ENCODE peak calls at places on chromosomes 3 and 15, in five cellular contexts. One of them, this sample, is unnamed.

GRCh38 chr3:74426571-74426970 is 187.9 kb downstream of the CNTN3 start:
- DNase-seq in right cardiac atrium: no peak
- DNase-seq in GM23248: peak; percentile 87
- DNase-seq in hepatocyte: no peak
- DNase-seq in upper lobe of right lung: no peak
- DNase-seq in this sample: no peak

GRCh38 chr15:48102167-48102566 is 18.6 kb upstream of the SLC24A5 start:
- DNase-seq in right cardiac atrium: no peak
- DNase-seq in GM23248: no peak
- DNase-seq in hepatocyte: no peak
- DNase-seq in upper lobe of right lung: no peak
- DNase-seq in this sample: no peak

GRCh38 chr3:179653777-179654117 is 907 bp downstream of the USP13 start:
- DNase-seq in right cardiac atrium: peak; percentile 73
- DNase-seq in GM23248: no peak
- DNase-seq in hepatocyte: peak; percentile 30
- DNase-seq in upper lobe of right lung: peak; percentile 67
- DNase-seq in this sample: peak; percentile 57

GRCh38 chr3:24678441-24678865 is 183.8 kb upstream of the THRB start:
- DNase-seq in right cardiac atrium: no peak
- DNase-seq in GM23248: peak; percentile 90
- DNase-seq in hepatocyte: peak; percentile 62
- DNase-seq in upper lobe of right lung: no peak
- DNase-seq in this sample: no peak

GRCh38 chr3:47636225-47636624 is 57.6 kb upstream of the CSPG5 start:
- DNase-seq in right cardiac atrium: no peak
- DNase-seq in GM23248: no peak
- DNase-seq in hepatocyte: no peak
- DNase-seq in upper lobe of right lung: peak; percentile 64
- DNase-seq in this sample: peak; percentile 51

GRCh38 chr3:123076112-123076495 is 9.3 kb downstream of the PDIA5 start:
- DNase-seq in right cardiac atrium: no peak
- DNase-seq in GM23248: no peak
- DNase-seq in hepatocyte: no peak
- DNase-seq in upper lobe of right lung: no peak
- DNase-seq in this sample: no peak

GRCh38 chr15:80176443-80176842 is 23.6 kb downstream of the FAH start:
- DNase-seq in right cardiac atrium: no peak
- DNase-seq in GM23248: no peak
- DNase-seq in hepatocyte: no peak
- DNase-seq in upper lobe of right lung: no peak
- DNase-seq in this sample: no peak

GRCh38 chr3:127275287-127275781 is 12.5 kb downstream of the PRR20G start:
- DNase-seq in right cardiac atrium: no peak
- DNase-seq in GM23248: peak; percentile 71
- DNase-seq in hepatocyte: no peak
- DNase-seq in upper lobe of right lung: no peak
- DNase-seq in this sample: no peak

GRCh38 chr3:122268257-122269024 is 56.6 kb upstream of the CSTA start:
- DNase-seq in right cardiac atrium: no peak
- DNase-seq in GM23248: no peak
- DNase-seq in hepatocyte: no peak
- DNase-seq in upper lobe of right lung: no peak
- DNase-seq in this sample: no peak

DNA sequence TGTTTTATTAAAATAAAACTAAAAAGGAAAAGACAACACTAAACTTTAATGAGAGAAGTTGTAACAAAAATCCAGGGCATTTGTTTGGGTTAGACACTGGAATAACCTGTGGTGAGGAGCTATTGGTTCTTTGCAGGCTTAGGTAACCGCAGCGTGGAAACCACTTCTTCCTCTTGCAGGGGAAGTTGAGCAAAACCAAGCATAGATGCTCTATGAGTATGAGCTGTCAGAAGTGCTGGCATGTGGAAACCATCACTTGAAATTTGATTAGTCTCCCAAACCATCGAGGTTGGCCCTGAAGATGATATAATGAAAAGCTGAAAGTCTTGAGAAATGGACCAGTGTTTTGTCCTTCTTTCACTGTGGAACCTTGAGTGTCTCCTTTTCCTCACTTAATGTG is 127.1 kb upstream of the RBMS3 start:
- DNase-seq in right cardiac atrium: no peak
- DNase-seq in GM23248: no peak
- DNase-seq in hepatocyte: no peak
- DNase-seq in upper lobe of right lung: no peak
- DNase-seq in this sample: no peak
- H3K9me3 ChIP-seq in right cardiac atrium: no peaks in the 10 kb centered on the region
- H3K9me3 ChIP-seq in GM23248: no peaks in the 10 kb centered on the region
- H3K9me3 ChIP-seq in hepatocyte: no peaks in the 10 kb centered on the region
- H3K9me3 ChIP-seq in upper lobe of right lung: no peaks in the 10 kb centered on the region
- H3K9me3 ChIP-seq in this sample: no peaks in the 10 kb centered on the region

GRCh38 chr15:60477164-60477563 is 1.8 kb downstream of the ICE2 start:
- DNase-seq in right cardiac atrium: no peak
- DNase-seq in GM23248: peak; percentile 47
- DNase-seq in hepatocyte: no peak
- DNase-seq in upper lobe of right lung: no peak
- DNase-seq in this sample: no peak

GRCh38 chr15:60476713-60477112 is 2.2 kb downstream of the ICE2 start:
- DNase-seq in right cardiac atrium: no peak
- DNase-seq in GM23248: peak; percentile 47
- DNase-seq in hepatocyte: no peak
- DNase-seq in upper lobe of right lung: no peak
- DNase-seq in this sample: no peak

GRCh38 chr15:60469893-60470641 is 8.9 kb downstream of the ICE2 start:
- DNase-seq in right cardiac atrium: no peak
- DNase-seq in GM23248: peak; percentile 35
- DNase-seq in hepatocyte: no peak
- DNase-seq in upper lobe of right lung: no peak
- DNase-seq in this sample: no peak

GRCh38 chr15:60473135-60473534 is 5.8 kb downstream of the ICE2 start:
- DNase-seq in right cardiac atrium: no peak
- DNase-seq in GM23248: no peak
- DNase-seq in hepatocyte: no peak
- DNase-seq in upper lobe of right lung: no peak
- DNase-seq in this sample: no peak

DNA sequence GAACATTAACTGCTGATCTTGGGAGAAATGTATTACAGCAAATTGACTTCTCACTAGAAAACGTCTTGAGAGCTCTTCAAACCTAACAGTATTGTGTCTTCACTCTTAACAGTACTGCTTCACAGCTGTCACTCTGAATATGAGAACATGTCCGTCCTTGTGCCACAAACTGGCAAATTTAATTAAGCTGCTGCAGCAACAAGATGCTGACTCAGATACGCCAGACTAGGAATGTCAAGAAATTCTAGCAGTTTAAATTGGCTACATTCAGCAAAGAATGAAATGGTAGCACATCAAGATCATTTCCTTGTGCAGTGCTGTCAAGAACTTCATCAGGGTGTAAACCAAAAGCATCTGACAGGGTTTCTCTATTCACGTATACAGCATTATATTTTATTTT is 7.6 kb downstream of the ICE2 start:
- DNase-seq in right cardiac atrium: no peak
- DNase-seq in GM23248: peak; percentile 33
- DNase-seq in hepatocyte: no peak
- DNase-seq in upper lobe of right lung: no peak
- DNase-seq in this sample: no peak
- H3K4me3 ChIP-seq in right cardiac atrium: no peak overlapping the region
- H3K4me3 ChIP-seq in GM23248: no peak overlapping the region
- H3K4me3 ChIP-seq in hepatocyte: no peak overlapping the region
- H3K4me3 ChIP-seq in upper lobe of right lung: no peak overlapping the region
- H3K4me3 ChIP-seq in this sample: no peak overlapping the region

DNA sequence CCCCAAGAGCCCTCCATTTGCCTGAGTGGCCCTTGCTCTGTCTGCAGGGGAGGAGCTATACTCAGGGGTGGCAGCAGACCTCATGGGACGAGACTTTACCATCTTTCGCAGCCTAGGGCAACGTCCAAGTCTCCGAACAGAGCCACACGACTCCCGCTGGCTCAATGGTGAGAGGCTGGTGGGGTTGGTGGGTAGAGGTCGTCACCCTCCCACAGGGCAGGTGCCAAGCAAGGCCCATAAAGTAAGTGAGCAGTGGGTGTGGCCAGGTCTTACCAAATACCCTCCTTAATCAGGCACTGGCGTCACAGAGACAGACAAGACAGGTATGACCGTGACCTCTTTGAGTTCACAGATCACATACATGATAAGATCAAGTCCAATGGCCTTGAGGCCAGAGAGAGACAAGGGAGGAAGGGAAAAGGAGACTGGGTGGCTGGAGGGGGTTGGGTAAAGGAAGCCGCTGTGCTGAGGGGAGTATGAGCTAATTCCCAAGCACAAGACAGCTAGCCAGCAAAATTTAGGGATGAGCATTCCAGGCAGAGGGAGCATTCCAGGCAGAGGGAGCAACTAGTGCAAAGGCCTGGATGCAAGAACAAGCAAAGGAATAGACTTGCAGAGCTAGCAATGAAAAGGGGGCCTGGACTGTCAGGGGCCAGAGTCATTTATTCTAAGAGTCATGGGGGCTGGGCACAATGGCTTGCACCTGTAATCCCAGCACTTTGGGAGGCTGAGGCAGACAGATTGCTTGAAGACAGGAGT is 2.5 kb downstream of the SEMA3B start:
- DNase-seq in right cardiac atrium: no peak
- DNase-seq in GM23248: no peak
- DNase-seq in hepatocyte: peak; percentile 48
- DNase-seq in upper lobe of right lung: no peak
- DNase-seq in this sample: no peak
- H3K27me3 ChIP-seq in right cardiac atrium: no peaks in the 10 kb centered on the region
- H3K27me3 ChIP-seq in GM23248: no peaks in the 10 kb centered on the region
- H3K27me3 ChIP-seq in hepatocyte: peaks cover 10% of the 10 kb centered on the region
- H3K27me3 ChIP-seq in upper lobe of right lung: peaks cover 7% of the 10 kb centered on the region
- H3K27me3 ChIP-seq in this sample: peaks cover 20% of the 10 kb centered on the region

DNA sequence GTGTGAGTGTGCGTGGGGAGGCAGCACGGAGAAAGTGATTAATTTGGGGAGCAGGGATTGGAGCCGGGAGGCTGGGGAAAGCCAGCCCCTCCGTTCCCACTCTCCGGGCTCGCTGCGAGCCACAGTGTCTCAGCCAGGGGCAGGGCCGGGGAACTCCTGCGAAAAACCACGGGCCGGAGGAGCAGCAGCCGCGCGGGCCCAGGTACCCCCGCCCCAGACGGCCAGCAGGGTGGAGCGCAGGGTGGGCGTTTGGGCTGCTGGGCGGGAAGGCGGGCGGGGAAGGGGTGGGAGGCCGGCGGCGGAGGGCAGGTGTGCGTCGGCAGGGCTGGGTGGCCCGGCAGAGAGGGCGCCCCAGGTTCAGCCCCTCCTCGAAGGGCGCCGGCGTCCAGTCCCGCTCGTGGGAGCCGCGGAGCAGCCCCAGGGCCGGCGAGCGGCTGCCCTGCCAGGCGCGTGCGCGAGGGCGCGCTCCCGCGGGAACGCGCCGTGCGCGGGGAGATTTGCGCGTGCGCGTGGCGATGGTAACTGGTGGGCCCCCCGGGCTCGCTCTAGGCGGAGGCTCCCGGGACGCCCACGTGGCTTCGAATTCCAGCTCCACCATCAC is 1.4 kb downstream of the CHL1 start:
- DNase-seq in right cardiac atrium: peak; percentile 53
- DNase-seq in GM23248: no peak
- DNase-seq in hepatocyte: peak; percentile 12
- DNase-seq in upper lobe of right lung: peak; percentile 45
- DNase-seq in this sample: peak; percentile 36
- H3K9me3 ChIP-seq in right cardiac atrium: no peaks in the 10 kb centered on the region
- H3K9me3 ChIP-seq in GM23248: no peaks in the 10 kb centered on the region
- H3K9me3 ChIP-seq in hepatocyte: no peaks in the 10 kb centered on the region
- H3K9me3 ChIP-seq in upper lobe of right lung: no peaks in the 10 kb centered on the region
- H3K9me3 ChIP-seq in this sample: no peaks in the 10 kb centered on the region

GRCh38 chr15:64892850-64893403 is 18.8 kb upstream of the ANKDD1A start:
- DNase-seq in right cardiac atrium: no peak
- DNase-seq in GM23248: no peak
- DNase-seq in hepatocyte: no peak
- DNase-seq in upper lobe of right lung: no peak
- DNase-seq in this sample: peak; percentile 62

GRCh38 chr15:64891546-64891945 is 20.2 kb upstream of the ANKDD1A start:
- DNase-seq in right cardiac atrium: no peak
- DNase-seq in GM23248: no peak
- DNase-seq in hepatocyte: no peak
- DNase-seq in upper lobe of right lung: no peak
- DNase-seq in this sample: no peak

GRCh38 chr15:64894395-64895056 is 17.2 kb upstream of the ANKDD1A start:
- DNase-seq in right cardiac atrium: peak; percentile 73
- DNase-seq in GM23248: no peak
- DNase-seq in hepatocyte: peak; percentile 59
- DNase-seq in upper lobe of right lung: no peak
- DNase-seq in this sample: peak; percentile 57

GRCh38 chr15:64895285-64896065 is 16.2 kb upstream of the ANKDD1A start:
- DNase-seq in right cardiac atrium: peak; percentile 65
- DNase-seq in GM23248: peak; percentile 68
- DNase-seq in hepatocyte: no peak
- DNase-seq in upper lobe of right lung: no peak
- DNase-seq in this sample: peak; percentile 55

DNA sequence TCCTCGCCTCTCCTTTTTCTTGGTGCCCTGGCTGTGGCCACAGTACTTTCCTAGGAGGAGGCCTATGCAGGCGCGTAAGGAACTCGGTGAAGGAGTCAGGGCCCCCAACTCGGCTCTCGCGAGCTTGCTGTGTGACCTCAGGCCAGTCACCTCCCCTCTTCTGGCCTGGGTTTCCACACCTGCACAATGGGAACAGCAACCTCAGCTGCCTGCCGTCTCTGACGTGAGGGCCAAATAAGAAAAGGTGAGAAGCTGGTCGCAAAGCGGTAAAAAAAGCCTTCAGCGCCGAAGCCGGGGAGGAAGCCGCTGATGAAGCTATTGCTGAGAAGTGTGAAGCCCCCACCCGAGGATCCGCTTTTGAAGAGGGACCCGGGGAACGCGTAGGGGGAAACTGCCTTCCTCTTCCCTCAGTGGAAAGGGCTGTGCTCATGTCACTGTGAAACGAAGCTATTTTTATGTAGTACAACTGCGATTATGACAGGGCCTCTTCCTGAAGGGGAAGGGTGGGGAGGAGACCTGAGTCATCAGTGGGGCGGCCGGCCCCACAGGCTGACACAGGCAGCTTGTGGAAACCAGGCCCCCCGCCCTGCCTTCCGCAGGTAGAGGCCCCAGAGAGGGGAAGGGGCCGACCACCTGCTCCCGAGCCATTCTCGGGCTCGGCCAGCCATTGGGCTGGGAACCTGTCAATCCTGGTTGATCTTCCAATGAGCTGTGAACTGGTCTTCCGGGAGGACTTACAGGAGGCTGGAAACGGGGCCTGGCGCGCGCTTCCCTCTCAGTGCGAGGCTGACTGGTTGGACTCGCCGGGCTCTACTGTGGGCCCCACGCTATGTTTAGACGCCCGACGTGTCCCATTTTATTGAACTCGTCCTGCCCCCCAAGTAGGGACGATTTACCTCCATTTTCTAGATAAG is 18.0 kb upstream of the ANKDD1A start:
- DNase-seq in right cardiac atrium: peak; percentile 98
- DNase-seq in GM23248: peak; percentile 88
- DNase-seq in hepatocyte: peak; percentile 96
- DNase-seq in upper lobe of right lung: peak; percentile 95
- DNase-seq in this sample: peak; percentile 95
- H3K4me3 ChIP-seq in right cardiac atrium: peak overlapping the region; percentile 17
- H3K4me3 ChIP-seq in GM23248: peak overlapping the region; percentile 36
- H3K4me3 ChIP-seq in hepatocyte: no peak overlapping the region
- H3K4me3 ChIP-seq in upper lobe of right lung: peak overlapping the region; percentile 35
- H3K4me3 ChIP-seq in this sample: peak overlapping the region; percentile 46